ENCODE peak calls at places on chromosomes 6 and 20, in eight cellular contexts. J is ovary, X is cardiac muscle cell, Q is stomach, D is A549, U is astrocyte, Z is sigmoid colon, R is left ventricle myocardium inferior. E is an unnamed sample.

GRCh38 chr6:79048611-79049010 is 29.4 kb downstream of the PHIP start:
- DNase-seq in J (no peak), X (peak; percentile 17), Q (no peak), D (peak; percentile 45), U (no peak), Z (no peak), R (no peak), E (peak; percentile 46)

GRCh38 chr6:91098006-91098405 is 511.1 kb upstream of the MAP3K7 start:
- DNase-seq in J (no peak), X (no peak), Q (no peak), D (no peak), U (no peak), Z (no peak), R (no peak), E (no peak)

GRCh38 chr6:50361641-50362331 is 312.1 kb upstream of the DEFB112 start:
- DNase-seq in J (no peak), X (no peak), Q (no peak), D (no peak), U (no peak), Z (no peak), R (no peak), E (no peak)

GRCh38 chr20:550611-551010 is 7.0 kb upstream of the CSNK2A1 start:
- DNase-seq in J (no peak), X (no peak), Q (no peak), D (no peak), U (no peak), Z (no peak), R (no peak), E (no peak)

GRCh38 chr20:17825949-17826843 is 126.4 kb downstream of the BANF2 start:
- DNase-seq in J (no peak), X (no peak), Q (no peak), D (no peak), U (no peak), Z (peak; percentile 4), R (no peak), E (no peak)

GRCh38 chr6:151807513-151808330 is at the start of gene ESR1:
- DNase-seq in J (peak; percentile 61), X (peak; percentile 55), Q (peak; percentile 28), D (no peak), U (no peak), Z (peak; percentile 66), R (peak; percentile 23), E (no peak)

GRCh38 chr6:19472850-19473249 is 364.3 kb upstream of the ID4 start:
- DNase-seq in J (no peak), X (no peak), Q (no peak), D (no peak), U (no peak), Z (no peak), R (no peak), E (no peak)

GRCh38 chr6:85712346-85712745 is 69.7 kb upstream of the SYNCRIP start:
- DNase-seq in J (no peak), X (no peak), Q (no peak), D (no peak), U (no peak), Z (no peak), R (no peak), E (no peak)

GRCh38 chr6:2622683-2623082 is 128.0 kb downstream of the MYLK4 start:
- DNase-seq in J (no peak), X (no peak), Q (no peak), D (no peak), U (no peak), Z (no peak), R (no peak), E (no peak)

GRCh38 chr6:73314577-73315492 is 39.2 kb downstream of the DPPA5 start:
- DNase-seq in J (no peak), X (no peak), Q (no peak), D (no peak), U (no peak), Z (no peak), R (no peak), E (no peak)

GRCh38 chr20:6014957-6015356 is 38.9 kb downstream of the LRRN4 start:
- DNase-seq in J (no peak), X (no peak), Q (no peak), D (no peak), U (no peak), Z (no peak), R (no peak), E (no peak)

GRCh38 chr6:28489366-28490190 is 26.0 kb downstream of the GPX6 start:
- DNase-seq in J (peak; percentile 88), X (peak; percentile 85), Q (peak; percentile 28), D (peak; percentile 91), U (peak; percentile 67), Z (peak; percentile 74), R (peak; percentile 20), E (no peak)

GRCh38 chr20:40931348-40932044 is 97.1 kb upstream of the TOP1 start:
- DNase-seq in J (no peak), X (no peak), Q (no peak), D (no peak), U (no peak), Z (no peak), R (no peak), E (no peak)

GRCh38 chr20:40497781-40498691 is 191.0 kb downstream of the MAFB start:
- DNase-seq in J (no peak), X (no peak), Q (no peak), D (no peak), U (peak; percentile 6), Z (peak; percentile 81), R (peak; percentile 33), E (no peak)

GRCh38 chr6:15402401-15403045 is 156.7 kb downstream of the JARID2 start:
- DNase-seq in J (no peak), X (no peak), Q (no peak), D (no peak), U (no peak), Z (no peak), R (no peak), E (no peak)

GRCh38 chr20:36384022-36384619 is 78.0 kb downstream of the DLGAP4 start:
- DNase-seq in J (peak; percentile 42), X (peak; percentile 83), Q (no peak), D (peak; percentile 42), U (peak; percentile 9), Z (no peak), R (no peak), E (peak; percentile 78)

GRCh38 chr20:62305149-62305764 is 2.5 kb downstream of the ADRM1 start:
- DNase-seq in J (no peak), X (no peak), Q (no peak), D (peak; percentile 74), U (no peak), Z (no peak), R (no peak), E (no peak)

GRCh38 chr20:57437672-57438330 is 46.6 kb downstream of the RBM38 start:
- DNase-seq in J (no peak), X (no peak), Q (no peak), D (no peak), U (no peak), Z (no peak), R (no peak), E (no peak)

GRCh38 chr6:22003219-22003779 is 293.5 kb downstream of the PRL start:
- DNase-seq in J (no peak), X (no peak), Q (no peak), D (no peak), U (peak; percentile 63), Z (no peak), R (no peak), E (no peak)

GRCh38 chr20:53829706-53830521 is 236.3 kb upstream of the ZNF217 start:
- DNase-seq in J (no peak), X (no peak), Q (no peak), D (peak; percentile 48), U (peak; percentile 64), Z (no peak), R (no peak), E (no peak)
- H3K4me1 ChIP-seq in J (peaks cover 4% of the 10 kb centered on the region), X (peaks cover 18% of the 10 kb centered on the region), Q (peaks cover 15% of the 10 kb centered on the region), D (peaks cover 68% of the 10 kb centered on the region), U (peaks cover 30% of the 10 kb centered on the region), Z (peaks cover 47% of the 10 kb centered on the region), R (peaks cover 35% of the 10 kb centered on the region), E (peaks cover 38% of the 10 kb centered on the region)

GRCh38 chr20:52033313-52033712 is 158.3 kb downstream of the ZFP64 start:
- DNase-seq in J (no peak), X (no peak), Q (no peak), D (no peak), U (no peak), Z (no peak), R (no peak), E (peak; percentile 49)

GRCh38 chr20:52031574-52032303 is 159.8 kb downstream of the ZFP64 start:
- DNase-seq in J (peak; percentile 50), X (no peak), Q (no peak), D (peak; percentile 53), U (peak; percentile 90), Z (no peak), R (no peak), E (peak; percentile 90)

GRCh38 chr20:52035977-52036376 is 155.6 kb downstream of the ZFP64 start:
- DNase-seq in J (no peak), X (no peak), Q (peak; percentile 39), D (no peak), U (no peak), Z (no peak), R (peak; percentile 17), E (no peak)

GRCh38 chr20:52035498-52035897 is 156.1 kb downstream of the ZFP64 start:
- DNase-seq in J (no peak), X (no peak), Q (no peak), D (no peak), U (no peak), Z (no peak), R (no peak), E (no peak)

GRCh38 chr20:52031206-52031573 is 160.4 kb downstream of the ZFP64 start:
- DNase-seq in J (no peak), X (no peak), Q (no peak), D (no peak), U (no peak), Z (no peak), R (no peak), E (peak; percentile 75)
- H3K4me1 ChIP-seq in J (no peaks in the 10 kb centered on the region), X (no peaks in the 10 kb centered on the region), Q (no peaks in the 10 kb centered on the region), D (peaks cover 13% of the 10 kb centered on the region), U (peaks cover 16% of the 10 kb centered on the region), Z (no peaks in the 10 kb centered on the region), R (peaks cover 7% of the 10 kb centered on the region), E (peaks cover 50% of the 10 kb centered on the region)

GRCh38 chr6:154460306-154461071 is 50.0 kb downstream of the CNKSR3 start:
- DNase-seq in J (no peak), X (no peak), Q (no peak), D (no peak), U (peak; percentile 78), Z (no peak), R (no peak), E (no peak)

GRCh38 chr6:154463573-154464419 is 46.7 kb downstream of the CNKSR3 start:
- DNase-seq in J (no peak), X (peak; percentile 27), Q (no peak), D (no peak), U (no peak), Z (no peak), R (no peak), E (no peak)

GRCh38 chr6:154459513-154459912 is 51.0 kb downstream of the CNKSR3 start:
- DNase-seq in J (no peak), X (no peak), Q (no peak), D (no peak), U (no peak), Z (no peak), R (no peak), E (no peak)

GRCh38 chr6:154462425-154462824 is 48.1 kb downstream of the CNKSR3 start:
- DNase-seq in J (no peak), X (no peak), Q (no peak), D (no peak), U (no peak), Z (no peak), R (no peak), E (no peak)

GRCh38 chr6:154461348-154461747 is 49.1 kb downstream of the CNKSR3 start:
- DNase-seq in J (no peak), X (no peak), Q (no peak), D (no peak), U (no peak), Z (no peak), R (no peak), E (no peak)
- H3K4me1 ChIP-seq in J (peaks cover 18% of the 10 kb centered on the region), X (peaks cover 11% of the 10 kb centered on the region), Q (peaks cover 18% of the 10 kb centered on the region), D (peaks cover 17% of the 10 kb centered on the region), U (peaks cover 33% of the 10 kb centered on the region), Z (peaks cover 73% of the 10 kb centered on the region), R (peaks cover 54% of the 10 kb centered on the region), E (no peaks in the 10 kb centered on the region)

GRCh38 chr6:421211-421610 is 29.7 kb downstream of the IRF4 start:
- DNase-seq in J (no peak), X (no peak), Q (no peak), D (no peak), U (no peak), Z (no peak), R (no peak), E (no peak)
- H3K4me1 ChIP-seq in J (no peaks in the 10 kb centered on the region), X (no peaks in the 10 kb centered on the region), Q (no peaks in the 10 kb centered on the region), D (peaks cover 19% of the 10 kb centered on the region), U (peaks cover 10% of the 10 kb centered on the region), Z (peaks cover 6% of the 10 kb centered on the region), R (no peaks in the 10 kb centered on the region), E (no peaks in the 10 kb centered on the region)

E was measured in Caco-2.